ENCODE peak calls at places on chromosomes 5 and 9, in five cellular contexts. F is sigmoid colon, L is T1000, K is ecto neural progenitor cell, J is WTC11. E is an unnamed sample.

GRCh38 chr9:82993856-82994605 is 68.9 kb downstream of the RASEF start:
- DNase-seq in L (no peak), J (no peak), K (no peak), F (no peak), E (no peak)

GRCh38 chr9:13033959-13034695 is 245.4 kb downstream of the MPDZ start:
- DNase-seq in F (peak), L (no peak), J (peak), K (peak), E (peak)

GRCh38 chr5:17224858-17225436 is 7.5 kb downstream of the BASP1 start:
- DNase-seq in F (no peak), K (no peak), L (no peak), J (no peak), E (no peak)

GRCh38 chr9:5876026-5876425 is 14.7 kb upstream of the MLANA start:
- DNase-seq in F (no peak), L (no peak), K (no peak), J (no peak), E (no peak)

GRCh38 chr5:150774145-150774544 is 4.4 kb upstream of the SMIM3 start:
- DNase-seq in K (no peak), F (no peak), J (no peak), L (no peak), E (no peak)

GRCh38 chr9:38215465-38215864 is 146.4 kb upstream of the SHB start:
- DNase-seq in J (no peak), K (peak), L (no peak), F (no peak), E (no peak)

GRCh38 chr5:163943546-163943945 is 438.1 kb downstream of the MAT2B start:
- DNase-seq in J (no peak), L (no peak), F (no peak), K (no peak), E (no peak)

GRCh38 chr5:9545301-9545958 is 445 bp downstream of the SEMA5A start:
- DNase-seq in K (peak), F (peak), L (no peak), J (peak), E (peak)

GRCh38 chr5:54455413-54456157 is at the start of gene HSPB3:
- DNase-seq in F (peak), L (no peak), K (no peak), J (no peak), E (no peak)

GRCh38 chr5:38634961-38635369 is 78.5 kb upstream of the LIFR start:
- DNase-seq in J (no peak), K (no peak), F (no peak), L (no peak), E (no peak)

GRCh38 chr5:179530069-179530998 is 20.0 kb upstream of the RUFY1 start:
- DNase-seq in L (no peak), K (peak), F (peak), J (peak), E (peak)

GRCh38 chr9:18442629-18443491 is 31.1 kb upstream of the ADAMTSL1 start:
- DNase-seq in K (peak), L (no peak), F (peak), J (peak), E (peak)

GRCh38 chr9:28801144-28801799 is 1228.0 kb upstream of the C9orf72 start:
- DNase-seq in F (no peak), K (no peak), L (no peak), J (no peak), E (no peak)

E was measured in iPS-NIHi11.